ENCODE peak calls at places on chromosomes 6 and 20, in five cellular contexts. F is cardiac muscle cell, R is left ventricle myocardium inferior, J is H9, W is fibroblast of lung. G is an unnamed sample.

GRCh38 chr20:46558511-46558959 is 8.1 kb upstream of the OCSTAMP start:
- DNase-seq in F (peak; percentile 70), R (no peak), J (no peak), W (peak; percentile 87), G (peak; percentile 31)

GRCh38 chr6:167501831-167502385 is 177.0 kb downstream of the TTLL2 start:
- DNase-seq in F (peak; percentile 29), R (no peak), J (peak; percentile 71), W (no peak), G (no peak)

GRCh38 chr6:82237013-82237412 is 10.5 kb downstream of the IBTK start:
- DNase-seq in F (peak; percentile 45), R (no peak), J (no peak), W (peak; percentile 16), G (no peak)

GRCh38 chr6:162198925-162199324 is 528.6 kb downstream of the PRKN start:
- DNase-seq in F (no peak), R (no peak), J (no peak), W (no peak), G (no peak)

GRCh38 chr6:52063584-52064400 is 23.6 kb downstream of the PKHD1 start:
- DNase-seq in F (peak; percentile 46), R (no peak), J (peak; percentile 68), W (peak; percentile 4), G (no peak)

GRCh38 chr6:141587482-141588266 is 545.1 kb upstream of the GJE1 start:
- DNase-seq in F (peak; percentile 81), R (no peak), J (no peak), W (peak; percentile 15), G (no peak)

GRCh38 chr6:166944666-166945256 is 11.6 kb downstream of the RNASET2 start:
- DNase-seq in F (no peak), R (no peak), J (no peak), W (no peak), G (no peak)

GRCh38 chr6:130602151-130602770 is 224.9 kb upstream of the SMLR1 start:
- DNase-seq in F (peak; percentile 76), R (no peak), J (no peak), W (peak; percentile 78), G (no peak)

GRCh38 chr6:39995633-39996032 is 61.4 kb upstream of the MOCS1 start:
- DNase-seq in F (no peak), R (no peak), J (no peak), W (no peak), G (no peak)

GRCh38 chr20:17796096-17796563 is 96.4 kb downstream of the BANF2 start:
- DNase-seq in F (peak; percentile 86), R (peak; percentile 43), J (no peak), W (peak; percentile 81), G (peak; percentile 80)

GRCh38 chr6:25450469-25451198 is 171.5 kb downstream of the CARMIL1 start:
- DNase-seq in F (no peak), R (no peak), J (no peak), W (no peak), G (no peak)

GRCh38 chr6:96299525-96299924 is 222.1 kb upstream of the UFL1 start:
- DNase-seq in F (no peak), R (no peak), J (no peak), W (no peak), G (no peak)

GRCh38 chr20:57526067-57526884 is 1.3 kb upstream of the CTCFL start:
- DNase-seq in F (no peak), R (no peak), J (peak; percentile 63), W (no peak), G (peak; percentile 54)

GRCh38 chr20:52103469-52103910 is 88.1 kb downstream of the ZFP64 start:
- DNase-seq in F (peak; percentile 26), R (no peak), J (peak; percentile 72), W (peak; percentile 26), G (no peak)

GRCh38 chr20:42604998-42605970 is 584.4 kb downstream of the PTPRT start:
- DNase-seq in F (no peak), R (no peak), J (no peak), W (no peak), G (no peak)

GRCh38 chr20:17644451-17644850 is 37.6 kb downstream of the RRBP1 start:
- DNase-seq in F (no peak), R (no peak), J (no peak), W (no peak), G (no peak)

GRCh38 chr20:61371501-61372150 is 119.6 kb downstream of the CDH4 start:
- DNase-seq in F (no peak), R (no peak), J (no peak), W (no peak), G (no peak)

GRCh38 chr20:53186630-53187029 is 214.5 kb downstream of the TSHZ2 start:
- DNase-seq in F (no peak), R (no peak), J (no peak), W (no peak), G (no peak)

DNA sequence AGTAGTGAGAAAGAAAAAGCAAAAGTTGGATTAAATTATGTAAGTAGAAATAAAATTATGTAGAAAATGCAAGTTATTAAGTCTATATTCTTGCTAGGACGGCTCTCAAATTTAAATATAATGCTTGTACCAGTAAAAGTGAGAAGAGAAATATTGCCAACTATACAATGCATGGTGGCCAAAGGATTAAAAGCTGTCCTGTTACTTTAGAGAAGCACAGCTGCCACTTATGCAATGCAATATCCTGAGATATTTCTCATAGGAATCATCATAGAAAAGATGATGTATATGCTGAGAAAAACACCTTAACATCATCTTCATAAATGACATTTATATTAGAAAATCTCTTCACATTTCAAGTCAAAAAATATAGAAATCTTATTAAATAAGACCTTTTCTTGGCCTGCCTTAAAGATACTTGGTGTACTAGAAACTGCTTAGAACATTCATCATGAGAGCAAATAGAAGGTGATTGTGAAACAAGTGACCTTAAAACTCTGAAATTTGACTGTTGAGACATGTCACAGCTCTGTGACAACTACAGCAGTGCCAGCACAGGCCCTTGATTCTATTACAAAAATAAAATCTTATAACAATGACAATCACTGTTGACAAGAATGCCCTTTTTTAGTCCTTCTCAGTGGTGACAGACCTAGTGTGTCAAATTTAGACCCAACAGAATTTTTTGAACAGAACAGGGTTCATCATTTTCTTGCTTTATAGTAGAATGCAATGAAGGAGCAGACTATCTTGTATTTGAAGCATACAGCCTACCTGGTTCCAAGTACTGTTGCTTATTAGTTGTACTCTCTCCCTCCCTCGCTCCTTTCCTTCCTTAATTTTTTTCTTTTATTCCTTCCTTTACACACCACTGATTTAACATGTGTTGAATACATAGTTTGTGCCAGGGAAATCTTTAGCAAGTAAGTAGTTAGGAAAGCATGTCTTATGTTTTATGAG is 173.1 kb downstream of the CLVS2 start:
- DNase-seq in F (no peak), R (no peak), J (no peak), W (no peak), G (no peak)
- H3K27ac ChIP-seq in F (no peak overlapping the region), R (no peak overlapping the region), J (no peak overlapping the region), W (no peak overlapping the region), G (no peak overlapping the region)

DNA sequence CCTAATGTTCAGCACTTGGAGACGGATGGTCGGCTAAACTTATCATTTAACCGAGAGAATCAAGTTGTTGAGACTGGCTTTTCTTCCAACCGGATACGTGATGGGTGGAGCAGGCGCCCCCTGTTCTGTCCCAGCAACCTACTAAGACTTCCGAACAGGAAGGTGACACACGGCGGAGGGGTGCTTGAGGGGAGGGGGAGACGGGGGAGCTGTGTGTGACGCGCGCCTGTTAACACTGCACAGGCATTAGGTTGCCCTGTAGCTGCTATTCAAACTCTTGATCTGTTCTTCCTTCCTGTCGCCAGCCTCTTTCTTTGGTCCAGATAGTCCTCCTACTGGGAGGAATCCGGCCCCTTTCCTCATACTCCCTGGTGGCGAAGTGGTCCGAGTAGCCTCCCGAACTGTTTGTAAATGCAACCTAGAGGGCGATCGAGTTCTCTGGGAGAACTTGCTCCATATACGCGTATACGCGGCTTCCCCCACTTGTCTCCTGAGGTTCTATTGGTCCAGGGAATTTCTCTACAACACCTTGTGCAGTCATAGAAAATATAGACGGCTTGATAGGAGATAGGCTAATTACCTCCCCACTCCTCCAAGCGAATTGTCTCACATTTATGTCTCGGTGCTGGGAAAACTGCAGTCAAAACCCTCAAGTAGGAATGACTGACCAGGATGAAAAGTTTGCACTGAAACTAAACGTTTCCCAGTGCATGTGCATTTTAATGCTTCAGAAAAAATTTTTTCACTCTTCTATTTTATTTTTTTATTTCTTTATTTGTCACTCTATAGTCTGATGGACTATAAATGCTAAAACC is 126.0 kb upstream of the SLC2A12 start:
- DNase-seq in F (peak; percentile 97), R (peak; percentile 68), J (peak; percentile 92), W (peak; percentile 95), G (peak; percentile 83)
- H3K27ac ChIP-seq in F (no peak overlapping the region), R (peak overlapping the region; percentile 99), J (no peak overlapping the region), W (peak overlapping the region; percentile 79), G (peak overlapping the region; percentile 96)

DNA sequence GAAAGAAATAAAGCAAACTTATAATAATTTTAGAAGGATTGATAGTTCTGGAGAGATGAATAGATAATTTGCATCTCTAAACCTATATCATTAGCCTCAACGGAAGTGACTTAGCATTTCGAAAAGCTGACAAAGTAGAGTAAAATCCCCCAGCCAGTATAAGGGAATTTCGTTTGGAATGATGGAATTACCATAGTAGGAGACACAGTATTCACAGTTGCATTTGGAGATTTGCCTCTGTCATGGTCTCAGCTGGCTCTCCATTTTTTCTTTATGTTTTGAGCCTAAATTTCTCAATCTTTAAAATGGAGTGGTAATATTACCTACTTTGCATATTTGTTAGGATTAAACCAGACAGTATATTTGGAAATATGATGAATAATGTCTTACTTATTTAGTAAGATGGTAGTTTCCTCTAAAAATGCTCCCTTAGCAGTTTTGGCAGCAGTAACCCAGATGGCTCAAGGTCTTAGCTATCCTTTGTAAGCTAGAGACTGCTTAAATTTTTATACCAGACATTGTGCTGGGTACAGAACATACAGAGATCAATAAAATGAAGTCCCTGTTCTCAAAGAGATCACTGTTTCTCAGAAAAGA is 58.2 kb downstream of the SMAP1 start:
- DNase-seq in F (peak; percentile 48), R (no peak), J (no peak), W (peak; percentile 36), G (no peak)
- H3K27ac ChIP-seq in F (no peak overlapping the region), R (no peak overlapping the region), J (peak overlapping the region; percentile 92), W (no peak overlapping the region), G (no peak overlapping the region)

DNA sequence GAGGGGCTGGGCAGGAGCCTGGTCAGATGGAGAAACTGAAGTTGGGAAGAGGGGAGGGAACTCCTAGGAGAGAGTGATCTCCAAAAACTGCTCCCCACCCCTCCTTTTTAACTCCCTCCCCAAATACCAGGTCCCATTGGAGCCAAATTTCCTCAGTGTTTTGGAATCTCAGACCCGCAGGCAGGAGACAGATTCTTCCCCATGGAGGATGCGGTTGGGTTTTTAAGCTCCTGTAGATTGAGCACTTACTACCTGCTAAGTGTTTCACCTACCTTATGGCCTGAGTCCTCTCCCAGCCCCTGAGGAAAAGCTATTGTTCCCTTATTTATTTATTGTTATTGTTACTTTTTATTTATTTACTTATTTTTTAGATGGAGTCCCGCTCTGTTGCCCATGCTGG is 73.2 kb downstream of the CEBPB start:
- DNase-seq in F (no peak), R (no peak), J (no peak), W (no peak), G (no peak)
- H3K27ac ChIP-seq in F (no peak overlapping the region), R (no peak overlapping the region), J (no peak overlapping the region), W (no peak overlapping the region), G (no peak overlapping the region)

G was measured in tibial artery.